ENCODE peak calls at places on chromosomes 2 and 18, in nine cellular contexts. R, C, O, A, I, Y, K, G and S are unnamed samples.

GRCh38 chr2:39780825-39781600 is 2.0 kb upstream of the THUMPD2 start:
- DNase-seq in R (no peak), C (no peak), O (no peak), A (no peak), I (no peak), Y (no peak), K (no peak), G (peak; percentile 16), S (peak; percentile 35)

GRCh38 chr18:48539406-48540328 is 836 bp downstream of the CTIF start:
- DNase-seq in R (no peak), C (peak; percentile 83), O (no peak), A (peak; percentile 76), I (peak; percentile 19), Y (peak; percentile 75), K (peak; percentile 71), G (peak; percentile 16), S (peak; percentile 84)

GRCh38 chr2:177314194-177314593 is 49.7 kb upstream of the NFE2L2 start:
- DNase-seq in R (no peak), C (no peak), O (no peak), A (no peak), I (peak; percentile 52), Y (no peak), K (no peak), G (no peak), S (peak; percentile 78)

GRCh38 chr2:107502463-107503079 is 324.1 kb upstream of the RGPD4 start:
- DNase-seq in R (no peak), C (no peak), O (no peak), A (no peak), I (no peak), Y (peak; percentile 66), K (no peak), G (no peak), S (no peak)

GRCh38 chr2:150097891-150098595 is 389.4 kb downstream of the RND3 start:
- DNase-seq in R (no peak), C (no peak), O (no peak), A (peak; percentile 24), I (peak; percentile 29), Y (no peak), K (no peak), G (peak; percentile 15), S (peak; percentile 70)

GRCh38 chr2:206127656-206128055 is 31.6 kb downstream of the NDUFS1 start:
- DNase-seq in R (peak; percentile 26), C (peak; percentile 3), O (no peak), A (no peak), I (peak; percentile 21), Y (peak; percentile 7), K (no peak), G (no peak), S (peak; percentile 20)

GRCh38 chr2:234429265-234429664 is 67.6 kb downstream of the ARL4C start:
- DNase-seq in R (no peak), C (no peak), O (no peak), A (no peak), I (no peak), Y (no peak), K (no peak), G (no peak), S (no peak)

GRCh38 chr2:54631755-54632154 is 91.7 kb upstream of the EML6 start:
- DNase-seq in R (no peak), C (no peak), O (no peak), A (no peak), I (no peak), Y (no peak), K (no peak), G (no peak), S (no peak)

GRCh38 chr2:210299974-210300373 is 15.0 kb downstream of the MYL1 start:
- DNase-seq in R (no peak), C (no peak), O (no peak), A (no peak), I (no peak), Y (no peak), K (no peak), G (no peak), S (no peak)

GRCh38 chr18:55731594-55732042 is 143.6 kb upstream of the TCF4 start:
- DNase-seq in R (no peak), C (no peak), O (no peak), A (no peak), I (no peak), Y (no peak), K (no peak), G (no peak), S (peak; percentile 18)

GRCh38 chr2:33484042-33484621 is 7.7 kb downstream of the RASGRP3 start:
- DNase-seq in R (no peak), C (no peak), O (no peak), A (no peak), I (no peak), Y (no peak), K (no peak), G (no peak), S (peak; percentile 7)

GRCh38 chr18:76822510-76823165 is at the start of gene ZNF236:
- DNase-seq in R (peak; percentile 74), C (peak; percentile 93), O (no peak), A (peak; percentile 93), I (peak; percentile 67), Y (peak; percentile 82), K (peak; percentile 96), G (peak; percentile 71), S (peak; percentile 89)

GRCh38 chr2:8638327-8638726 is 43.5 kb upstream of the ID2 start:
- DNase-seq in R (no peak), C (peak; percentile 86), O (no peak), A (no peak), I (no peak), Y (peak; percentile 30), K (no peak), G (no peak), S (no peak)

GRCh38 chr2:180406687-180407086 is 399.6 kb upstream of the CWC22 start:
- DNase-seq in R (no peak), C (peak; percentile 70), O (no peak), A (no peak), I (no peak), Y (no peak), K (no peak), G (no peak), S (no peak)

GRCh38 chr2:1752751-1753150 is 8.4 kb upstream of the PXDN start:
- DNase-seq in R (no peak), C (no peak), O (no peak), A (no peak), I (no peak), Y (no peak), K (no peak), G (no peak), S (no peak)
- H3K4me1 ChIP-seq in R (no peaks in the 10 kb centered on the region), C (no peaks in the 10 kb centered on the region), O (no peaks in the 10 kb centered on the region), A (no peaks in the 10 kb centered on the region), I (peaks cover 4% of the 10 kb centered on the region), Y (no peaks in the 10 kb centered on the region), K (peaks cover 18% of the 10 kb centered on the region), G (no peaks in the 10 kb centered on the region), S (no peaks in the 10 kb centered on the region)

DNA sequence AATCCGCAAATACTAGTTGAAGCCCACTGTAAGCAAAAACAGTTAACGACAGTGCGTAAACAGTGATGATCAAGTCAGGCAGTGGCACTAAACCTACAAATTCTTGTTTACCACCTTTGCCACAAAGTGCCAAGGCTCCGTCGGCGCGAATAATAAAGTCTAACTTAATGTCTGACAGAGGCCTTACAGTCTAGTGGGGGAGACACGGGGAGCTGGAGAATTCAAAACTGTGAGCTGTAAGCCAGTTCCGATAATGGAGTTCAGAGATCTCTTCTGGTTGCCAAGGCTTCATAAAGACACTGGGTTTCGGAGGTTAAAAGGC is 284 bp upstream of the EXOC6B start:
- DNase-seq in R (no peak), C (no peak), O (no peak), A (no peak), I (no peak), Y (no peak), K (no peak), G (no peak), S (no peak)
- H3K4me3 ChIP-seq in R (no peak overlapping the region), C (peak overlapping the region; percentile 84), O (peak overlapping the region; percentile 59), A (no peak overlapping the region), I (peak overlapping the region; percentile 89), Y (peak overlapping the region; percentile 92), K (peak overlapping the region; percentile 78), G (peak overlapping the region; percentile 81), S (peak overlapping the region; percentile 94)

GRCh38 chr2:152534460-152535131 is 182.7 kb downstream of the PRPF40A start:
- DNase-seq in R (no peak), C (no peak), O (no peak), A (no peak), I (no peak), Y (no peak), K (no peak), G (no peak), S (peak; percentile 50)

GRCh38 chr2:152541712-152542111 is 175.5 kb downstream of the PRPF40A start:
- DNase-seq in R (no peak), C (no peak), O (no peak), A (no peak), I (no peak), Y (no peak), K (no peak), G (no peak), S (no peak)

GRCh38 chr2:152539424-152539823 is 177.8 kb downstream of the PRPF40A start:
- DNase-seq in R (no peak), C (no peak), O (no peak), A (no peak), I (no peak), Y (no peak), K (no peak), G (no peak), S (no peak)

GRCh38 chr2:152532241-152532640 is 185.0 kb downstream of the PRPF40A start:
- DNase-seq in R (no peak), C (no peak), O (no peak), A (no peak), I (no peak), Y (no peak), K (no peak), G (no peak), S (no peak)

DNA sequence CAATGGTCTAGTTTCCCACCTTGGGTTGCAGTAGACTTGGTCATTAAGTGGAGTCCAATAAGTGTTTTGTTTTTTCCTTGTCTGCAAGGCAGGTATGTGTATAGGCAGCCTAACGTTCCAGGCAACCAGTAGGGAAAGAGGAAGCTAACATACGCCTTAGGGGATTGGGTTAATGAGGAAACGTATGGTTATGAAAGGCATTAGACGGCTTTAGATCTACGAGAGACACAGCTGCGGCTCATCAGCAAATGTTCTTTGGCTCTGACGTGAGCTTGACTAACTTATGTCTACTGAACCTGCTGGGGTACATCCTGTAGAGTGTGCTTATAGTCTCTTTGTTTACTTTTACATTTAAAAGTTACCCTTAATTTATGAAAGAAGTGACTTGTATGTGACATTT is 180.0 kb downstream of the PRPF40A start:
- DNase-seq in R (no peak), C (no peak), O (no peak), A (no peak), I (no peak), Y (no peak), K (peak; percentile 29), G (no peak), S (no peak)
- TF ChIP-seq EZH2phosphoT487 in R (no peak), C (no peak), O (no peak), A (no peak), I (no peak), Y (no peak), K (no peak), G (no peak), S (no peak)

DNA sequence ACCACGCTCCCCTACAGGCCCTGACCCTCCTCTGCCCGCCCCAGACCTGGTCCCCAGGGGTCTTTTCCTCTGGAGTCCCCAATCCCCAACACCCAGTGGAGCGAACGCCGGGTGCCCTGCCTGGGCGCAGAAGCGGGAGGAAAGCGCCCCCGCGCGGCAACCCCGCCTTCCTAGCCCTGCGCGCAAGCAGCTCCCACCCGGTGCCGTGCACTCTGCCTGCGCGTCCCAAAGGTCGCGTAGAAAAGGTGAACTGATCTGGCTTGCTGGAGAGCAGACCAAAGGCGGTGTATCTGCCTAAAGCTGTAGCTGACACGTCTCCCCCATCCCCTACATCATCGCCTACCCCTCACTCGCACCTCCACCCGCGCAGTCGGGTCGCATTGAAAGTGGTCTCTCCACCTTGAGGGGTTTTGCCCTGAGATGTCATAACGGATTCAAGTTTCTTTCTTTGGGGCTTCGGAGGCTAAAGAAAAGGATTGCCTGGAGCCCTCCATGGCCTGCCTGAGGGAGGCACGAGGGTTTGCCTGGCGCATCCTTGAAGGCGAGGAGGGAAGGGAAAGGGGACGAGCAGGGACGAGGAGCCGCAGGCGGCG is 5.7 kb downstream of the GAD1 start:
- DNase-seq in R (no peak), C (peak; percentile 77), O (no peak), A (no peak), I (no peak), Y (peak; percentile 62), K (peak; percentile 79), G (no peak), S (peak; percentile 14)
- H3K4me1 ChIP-seq in R (no peaks in the 10 kb centered on the region), C (peaks cover 53% of the 10 kb centered on the region), O (no peaks in the 10 kb centered on the region), A (peaks cover 39% of the 10 kb centered on the region), I (peaks cover 3% of the 10 kb centered on the region), Y (peaks cover 51% of the 10 kb centered on the region), K (peaks cover 32% of the 10 kb centered on the region), G (peaks cover 14% of the 10 kb centered on the region), S (no peaks in the 10 kb centered on the region)